ENCODE peak calls at places on chromosomes 4 and X, in eight cellular contexts. Q is memory B cell; N is activated CD4-positive, alpha-beta T cell treated with anti-CD3 and anti-CD28 coated beads for 36 hours; Y is sciatic nerve; M is activated naive CD8-positive, alpha-beta T cell treated with anti-CD3 and anti-CD28 coated beads, Interleukin-2, amount 10 ng/mL, durations not matched to agents 7 days and 5 days; C is activated T-cell treated with anti-CD3 and anti-CD28 coated beads, Interleukin-2, amount 50 U/mL, for 4 hours; F is CD4-positive, alpha-beta T cell; X is natural killer cell. J is an unnamed sample.

GRCh38 chr4:166421556-166422156 is 548.6 kb downstream of the TLL1 start:
- ATAC-seq in C (no peak), F (no peak), M (no peak), N (no peak), Q (no peak), Y (no peak), X (no peak), J (no peak)

GRCh38 chrX:40496728-40497127 is 84.0 kb upstream of the ATP6AP2 start:
- ATAC-seq in Q (no peak), N (no peak), F (no peak), C (no peak), M (no peak), Y (peak; percentile 61), X (no peak), J (no peak)

GRCh38 chr4:96742332-96743014 is 902.6 kb downstream of the PDHA2 start:
- ATAC-seq in Q (no peak), N (no peak), Y (no peak), F (no peak), C (peak; percentile 27), M (no peak), X (no peak), J (no peak)

GRCh38 chr4:87118826-87119225 is 101.6 kb downstream of the KLHL8 start:
- ATAC-seq in C (peak; percentile 23), N (peak; percentile 75), Q (no peak), M (peak; percentile 61), X (no peak), Y (no peak), F (peak; percentile 24), J (no peak)

GRCh38 chr4:178917756-178918155 is 1475.5 kb upstream of the AGA start:
- ATAC-seq in Q (no peak), M (no peak), X (no peak), F (no peak), Y (no peak), N (no peak), C (no peak), J (no peak)

GRCh38 chrX:139967300-139967699 is 2.0 kb upstream of the CXorf66 start:
- ATAC-seq in C (no peak), X (no peak), F (no peak), M (no peak), N (no peak), Q (no peak), Y (no peak), J (no peak)

GRCh38 chrX:21975827-21976226 is 35.3 kb downstream of the SMS start:
- ATAC-seq in C (no peak), F (no peak), Q (no peak), X (no peak), N (no peak), M (no peak), Y (no peak), J (no peak)

GRCh38 chr4:151730003-151730559 is 30.7 kb downstream of the GATB start:
- ATAC-seq in C (no peak), Q (no peak), M (no peak), Y (no peak), X (no peak), F (no peak), N (no peak), J (no peak)

GRCh38 chr4:169398294-169398693 is 127.5 kb upstream of the SH3RF1 start:
- ATAC-seq in M (no peak), F (no peak), Y (no peak), X (no peak), Q (no peak), C (no peak), N (no peak), J (no peak)

GRCh38 chr4:75542824-75543223 is 13.0 kb upstream of the ODAPH start:
- ATAC-seq in N (peak; percentile 78), F (no peak), X (no peak), C (peak; percentile 37), Y (no peak), M (no peak), Q (no peak), J (no peak)

GRCh38 chr4:185710487-185710995 is 101.5 kb downstream of the SORBS2 start:
- ATAC-seq in N (no peak), C (no peak), Q (no peak), Y (no peak), F (no peak), X (no peak), M (no peak), J (no peak)

GRCh38 chrX:114201622-114202021 is 382.3 kb upstream of the HTR2C start:
- ATAC-seq in Q (no peak), N (no peak), F (no peak), M (no peak), X (no peak), Y (no peak), C (no peak), J (no peak)

GRCh38 chr4:184280591-184281071 is 63.0 kb upstream of the ENPP6 start:
- ATAC-seq in Y (no peak), N (peak; percentile 28), Q (peak; percentile 48), C (no peak), X (no peak), F (peak; percentile 42), M (peak; percentile 42), J (no peak)

GRCh38 chr4:3864736-3865721 is 98.8 kb downstream of the ADRA2C start:
- ATAC-seq in Q (no peak), C (no peak), X (no peak), N (no peak), F (no peak), Y (no peak), M (no peak), J (no peak)

GRCh38 chrX:50779694-50780093 is 34.3 kb downstream of the SHROOM4 start:
- ATAC-seq in C (no peak), X (no peak), N (no peak), Y (peak; percentile 38), Q (no peak), M (no peak), F (no peak), J (no peak)

GRCh38 chrX:48595929-48596328 is 1.4 kb upstream of the WDR13 start:
- ATAC-seq in M (no peak), Y (no peak), Q (no peak), N (no peak), X (no peak), F (no peak), C (no peak), J (no peak)

GRCh38 chrX:66914082-66914481 is 275.2 kb upstream of the EDA2R start:
- ATAC-seq in F (no peak), Y (peak; percentile 90), Q (no peak), N (no peak), C (no peak), M (no peak), X (no peak), J (no peak)